ENCODE peak calls at places on chromosome 13, in eight cellular contexts. S is PC-3, B is HCT116, M is SK-N-SH, N is GM23338, Q is OCI-LY7, O is MM.1S, Y is neural progenitor cell. G is an unnamed sample.

GRCh38 chr13:33497146-33497845 is 211.7 kb upstream of the STARD13 start:
- DNase-seq in B (no peak), N (no peak), S (peak; percentile 64), Y (no peak), O (no peak), M (no peak), Q (no peak), G (no peak)

GRCh38 chr13:93413972-93414717 is 187.5 kb downstream of the GPC6 start:
- DNase-seq in O (no peak), B (no peak), Y (no peak), Q (no peak), S (no peak), M (no peak), N (peak; percentile 58), G (no peak)

GRCh38 chr13:25990801-25991200 is 61.0 kb downstream of the SHISA2 start:
- DNase-seq in S (no peak), N (no peak), Y (no peak), Q (no peak), M (no peak), O (no peak), B (no peak), G (no peak)

GRCh38 chr13:39035204-39035603 is 2.7 kb downstream of the PROSER1 start:
- DNase-seq in Q (peak; percentile 11), Y (no peak), B (no peak), S (no peak), N (peak; percentile 31), O (no peak), M (no peak), G (no peak)

GRCh38 chr13:30810261-30810701 is 74.9 kb downstream of the ALOX5AP start:
- DNase-seq in M (peak; percentile 77), S (no peak), N (no peak), Q (no peak), Y (no peak), B (no peak), O (no peak), G (no peak)

GRCh38 chr13:60282708-60283107 is 114.3 kb upstream of the TDRD3 start:
- DNase-seq in S (no peak), Y (no peak), N (no peak), O (no peak), B (no peak), M (no peak), Q (no peak), G (no peak)

GRCh38 chr13:73088332-73088935 is 29.6 kb downstream of the KLF5 start:
- DNase-seq in O (no peak), Q (no peak), S (no peak), M (no peak), Y (no peak), N (no peak), B (no peak), G (no peak)

GRCh38 chr13:23707674-23708073 is 137.5 kb downstream of the TNFRSF19 start:
- DNase-seq in S (peak; percentile 57), Y (no peak), O (peak; percentile 11), B (peak; percentile 24), Q (no peak), M (no peak), N (no peak), G (no peak)

GRCh38 chr13:21671793-21672680 is 1.2 kb downstream of the FGF9 start:
- DNase-seq in B (no peak), M (peak; percentile 31), S (no peak), N (peak; percentile 46), O (peak; percentile 9), Q (peak; percentile 14), Y (peak; percentile 18), G (no peak)

GRCh38 chr13:111664696-111665095 is 344.3 kb downstream of the TEX29 start:
- DNase-seq in Y (no peak), N (no peak), M (no peak), O (no peak), B (no peak), S (no peak), Q (no peak), G (no peak)

GRCh38 chr13:79405501-79405830 is 589 bp downstream of the RBM26 start:
- DNase-seq in N (peak; percentile 44), Y (no peak), O (no peak), S (no peak), Q (no peak), M (no peak), B (no peak), G (no peak)
- TF ChIP-seq CTCF in N (no peak), Y (no peak), O (no peak), S (no peak), Q (no peak), M (no peak), B (no peak), G (no peak)

GRCh38 chr13:89518289-89519077 is 1829.0 kb upstream of the MIR17HG start:
- DNase-seq in Q (no peak), N (peak; percentile 33), M (no peak), O (no peak), S (peak; percentile 6), B (no peak), Y (no peak), G (no peak)

GRCh38 chr13:89520468-89520867 is 1827.0 kb upstream of the MIR17HG start:
- DNase-seq in N (no peak), S (peak; percentile 64), M (no peak), Y (no peak), Q (no peak), O (no peak), B (no peak), G (no peak)

GRCh38 chr13:89515948-89516347 is 1831.5 kb upstream of the MIR17HG start:
- DNase-seq in S (no peak), Q (no peak), N (no peak), B (no peak), O (no peak), M (no peak), Y (no peak), G (no peak)

DNA sequence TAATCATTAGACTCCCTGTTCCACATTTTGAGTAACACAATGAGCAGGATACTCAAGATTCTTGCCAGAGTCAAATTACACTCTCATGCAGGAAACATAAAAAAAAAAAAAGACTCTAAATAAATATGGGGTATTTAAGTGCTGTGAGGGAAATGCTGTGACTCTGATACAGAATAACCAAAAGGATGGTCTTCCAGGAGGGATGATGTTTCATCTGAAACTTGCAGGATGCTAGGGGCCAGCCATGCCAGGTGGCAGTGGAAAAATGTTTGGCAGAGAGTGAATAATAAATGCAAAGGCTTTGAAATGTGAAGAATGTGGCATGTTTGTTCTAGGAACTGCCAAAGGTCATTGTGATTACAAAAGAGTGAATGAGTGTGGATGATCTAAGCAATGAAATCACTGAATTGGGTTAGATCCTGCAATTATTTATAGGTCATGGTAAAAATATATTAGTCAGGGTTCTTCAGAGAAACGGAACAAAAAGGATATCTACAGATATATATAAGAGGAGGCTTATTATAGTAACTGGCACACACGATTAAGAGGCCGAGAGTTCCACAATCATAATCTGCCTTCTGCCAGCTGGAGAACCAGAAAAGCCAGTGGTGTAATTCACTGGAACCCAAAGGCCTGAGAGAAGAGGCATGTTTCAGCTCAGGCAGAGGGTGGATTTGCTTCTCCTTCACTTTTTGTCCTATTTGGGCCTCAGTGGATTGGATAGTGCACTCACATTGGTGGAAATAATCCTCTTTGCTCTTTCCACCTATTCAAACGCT is 1832.8 kb upstream of the MIR17HG start:
- DNase-seq in Q (no peak), S (peak; percentile 82), O (no peak), B (no peak), M (no peak), Y (peak; percentile 43), N (peak; percentile 76), G (peak; percentile 4)
- TF ChIP-seq EZH2phosphoT487 in Q (no peak), S (no peak), O (no peak), B (no peak), M (no peak), Y (no peak), N (no peak), G (no peak)

GRCh38 chr13:104314926-104315535 is 1248.8 kb upstream of the SLC10A2 start:
- DNase-seq in B (no peak), O (no peak), Q (no peak), Y (no peak), S (peak; percentile 45), M (no peak), N (no peak), G (no peak)

GRCh38 chr13:104320446-104320845 is 1254.2 kb upstream of the SLC10A2 start:
- DNase-seq in Y (no peak), M (no peak), B (no peak), N (no peak), O (no peak), Q (no peak), S (no peak), G (no peak)

GRCh38 chr13:104321756-104322155 is 1255.5 kb upstream of the SLC10A2 start:
- DNase-seq in B (no peak), S (no peak), Y (no peak), M (no peak), Q (no peak), N (no peak), O (no peak), G (no peak)

GRCh38 chr13:104315606-104316005 is 1249.4 kb upstream of the SLC10A2 start:
- DNase-seq in Q (no peak), O (no peak), B (peak; percentile 3), N (no peak), M (no peak), S (peak; percentile 88), Y (no peak), G (peak; percentile 34)

GRCh38 chr13:104318121-104318520 is 1251.9 kb upstream of the SLC10A2 start:
- DNase-seq in M (peak; percentile 49), Q (no peak), B (peak; percentile 4), O (peak; percentile 11), Y (peak; percentile 18), S (peak; percentile 38), N (peak; percentile 15), G (peak; percentile 46)
- TF ChIP-seq CTCF in M (peak; percentile 58), Q (no peak), B (peak; percentile 56), O (peak; percentile 5), Y (peak; percentile 53), S (peak; percentile 69), N (peak; percentile 49), G (peak; percentile 68)

GRCh38 chr13:103184413-103184812 is 118.2 kb upstream of the SLC10A2 start:
- DNase-seq in M (no peak), O (no peak), N (no peak), Y (no peak), Q (no peak), B (no peak), S (no peak), G (no peak)
- TF ChIP-seq EZH2phosphoT487 in M (no peak), O (no peak), N (no peak), Y (no peak), Q (no peak), B (no peak), S (no peak), G (no peak)

GRCh38 chr13:52845766-52846566 is 2.5 kb downstream of the PCDH8 start:
- DNase-seq in N (peak; percentile 82), B (no peak), Q (no peak), S (no peak), Y (peak; percentile 85), O (no peak), M (peak; percentile 88), G (peak; percentile 69)
- TF ChIP-seq CTCF in N (peak; percentile 66), B (no peak), Q (no peak), S (no peak), Y (peak; percentile 54), O (no peak), M (peak; percentile 46), G (peak; percentile 42)

DNA sequence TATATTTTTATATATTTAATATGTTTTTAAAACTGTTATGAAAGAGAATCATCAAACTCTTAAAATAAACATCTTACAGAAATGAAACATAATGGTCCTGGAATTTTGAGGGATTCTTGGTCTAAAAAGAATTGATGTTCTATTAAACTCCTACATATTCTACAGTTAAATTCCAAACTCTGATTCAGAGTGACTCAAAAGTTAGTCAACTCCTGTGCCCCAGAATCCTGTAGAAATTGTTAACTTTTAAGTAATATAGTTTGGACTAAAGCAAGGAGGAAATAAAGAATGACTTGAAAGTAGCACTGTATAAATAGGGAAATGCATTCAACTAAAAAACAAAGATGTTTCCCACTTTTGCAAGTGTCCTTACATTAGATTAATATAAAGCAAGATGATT is 47.7 kb downstream of the FNDC3A start:
- DNase-seq in M (no peak), B (peak; percentile 2), Y (no peak), O (no peak), Q (no peak), S (peak; percentile 83), N (no peak), G (no peak)
- TF ChIP-seq EZH2phosphoT487 in M (no peak), B (no peak), Y (no peak), O (no peak), Q (no peak), S (no peak), N (no peak), G (no peak)